ENCODE peak calls at places on chromosome 19, in six cellular contexts. M, Z, B, Q, R and P are unnamed samples.

GRCh38 chr19:52735734-52736133 is 890 bp upstream of the ZNF611 start:
- DNase-seq in M (peak), Z (no peak), B (no peak), Q (peak), R (no peak), P (peak)

GRCh38 chr19:38729653-38730469 is 14.4 kb downstream of the CAPN12 start:
- DNase-seq in M (peak), Z (peak), B (no peak), Q (peak), R (no peak), P (peak)

GRCh38 chr19:9967326-9967725 is 31.0 kb upstream of the OLFM2 start:
- DNase-seq in M (no peak), Z (no peak), B (no peak), Q (no peak), R (no peak), P (no peak)

GRCh38 chr19:56623006-56623405 is 20.0 kb upstream of the SMIM17 start:
- DNase-seq in M (no peak), Z (no peak), B (no peak), Q (no peak), R (no peak), P (no peak)

GRCh38 chr19:1076951-1077350 is 10.0 kb downstream of the ARHGAP45 start:
- DNase-seq in M (peak), Z (peak), B (no peak), Q (peak), R (peak), P (no peak)

GRCh38 chr19:47781590-47782318 is 3.3 kb downstream of the SELENOW start:
- DNase-seq in M (peak), Z (no peak), B (no peak), Q (peak), R (no peak), P (no peak)

GRCh38 chr19:46828484-46828883 is 22.2 kb downstream of the AP2S1 start:
- DNase-seq in M (no peak), Z (no peak), B (no peak), Q (no peak), R (no peak), P (no peak)

GRCh38 chr19:10566658-10567410 is 1.0 kb upstream of the KRI1 start:
- DNase-seq in M (peak), Z (no peak), B (no peak), Q (no peak), R (no peak), P (no peak)

GRCh38 chr19:14575428-14575980 is 3.6 kb upstream of the NDUFB7 start:
- DNase-seq in M (no peak), Z (no peak), B (no peak), Q (no peak), R (no peak), P (no peak)

GRCh38 chr19:4295972-4296771 is 6.0 kb downstream of the TMIGD2 start:
- DNase-seq in M (no peak), Z (peak), B (no peak), Q (no peak), R (no peak), P (no peak)

GRCh38 chr19:51327066-51327985 is 14.6 kb downstream of the VSIG10L start:
- DNase-seq in M (peak), Z (no peak), B (no peak), Q (peak), R (no peak), P (peak)

GRCh38 chr19:57351867-57352266 is 796 bp downstream of the ZNF304 start:
- DNase-seq in M (no peak), Z (no peak), B (no peak), Q (no peak), R (no peak), P (no peak)

GRCh38 chr19:1063030-1063908 is 3.7 kb upstream of the ARHGAP45 start:
- DNase-seq in M (peak), Z (peak), B (no peak), Q (no peak), R (no peak), P (peak)

GRCh38 chr19:44807162-44807561 is 1.7 kb upstream of the BCAM start:
- DNase-seq in M (peak), Z (no peak), B (no peak), Q (no peak), R (no peak), P (peak)

GRCh38 chr19:10033614-10034013 is 20.3 kb downstream of the RDH8 start:
- DNase-seq in M (no peak), Z (no peak), B (no peak), Q (no peak), R (no peak), P (peak)

GRCh38 chr19:10271543-10272086 is 695 bp downstream of the ICAM1 start:
- DNase-seq in M (peak), Z (no peak), B (no peak), Q (no peak), R (no peak), P (no peak)

GRCh38 chr19:6248856-6249255 is 30.9 kb downstream of the MLLT1 start:
- DNase-seq in M (no peak), Z (no peak), B (no peak), Q (no peak), R (no peak), P (no peak)

GRCh38 chr19:57099199-57099661 is 20.6 kb upstream of the USP29 start:
- DNase-seq in M (peak), Z (peak), B (no peak), Q (peak), R (no peak), P (peak)

GRCh38 chr19:3365447-3366103 is 808 bp upstream of the NFIC start:
- DNase-seq in M (peak), Z (peak), B (no peak), Q (peak), R (no peak), P (peak)

GRCh38 chr19:17264641-17264979 is at the start of gene USHBP1:
- DNase-seq in M (no peak), Z (no peak), B (no peak), Q (peak), R (no peak), P (no peak)

GRCh38 chr19:510606-511100 is 3.4 kb downstream of the TPGS1 start:
- DNase-seq in M (peak), Z (peak), B (peak), Q (peak), R (peak), P (peak)

GRCh38 chr19:5269926-5270325 is 70.7 kb downstream of the PTPRS start:
- DNase-seq in M (no peak), Z (no peak), B (no peak), Q (no peak), R (no peak), P (no peak)

GRCh38 chr19:17683078-17683477 is 5.1 kb downstream of the UNC13A start:
- DNase-seq in M (no peak), Z (no peak), B (no peak), Q (no peak), R (no peak), P (no peak)

GRCh38 chr19:57935731-57936130 is 529 bp upstream of the ZNF418 start:
- DNase-seq in M (no peak), Z (no peak), B (no peak), Q (no peak), R (no peak), P (no peak)

GRCh38 chr19:1042689-1043511 is 3.0 kb downstream of the ABCA7 start:
- DNase-seq in M (peak), Z (peak), B (no peak), Q (no peak), R (no peak), P (no peak)

GRCh38 chr19:40754611-40755247 is 3.7 kb downstream of the SNRPA start:
- DNase-seq in M (peak), Z (no peak), B (no peak), Q (no peak), R (no peak), P (peak)

GRCh38 chr19:5130371-5131030 is 161.6 kb downstream of the KDM4B start:
- DNase-seq in M (no peak), Z (no peak), B (no peak), Q (no peak), R (no peak), P (no peak)

GRCh38 chr19:50516859-50517703 is 3.4 kb upstream of the ASPDH start:
- DNase-seq in M (no peak), Z (no peak), B (no peak), Q (no peak), R (no peak), P (no peak)

GRCh38 chr19:58326914-58327726 is at the start of gene ZSCAN22:
- DNase-seq in M (peak), Z (peak), B (peak), Q (peak), R (peak), P (peak)

GRCh38 chr19:29367701-29368306 is 154.9 kb upstream of the UQCRFS1 start:
- DNase-seq in M (no peak), Z (no peak), B (no peak), Q (no peak), R (no peak), P (no peak)

GRCh38 chr19:10116085-10116865 is 3.4 kb downstream of the EIF3G start:
- DNase-seq in M (no peak), Z (peak), B (no peak), Q (no peak), R (no peak), P (no peak)

GRCh38 chr19:39824143-39825092 is 9.5 kb downstream of the DYRK1B start:
- DNase-seq in M (peak), Z (peak), B (peak), Q (peak), R (peak), P (no peak)

GRCh38 chr19:15556634-15557181 is 48.4 kb downstream of the CYP4F22 start:
- DNase-seq in M (no peak), Z (no peak), B (no peak), Q (no peak), R (no peak), P (no peak)

GRCh38 chr19:17418710-17419109 is 1.1 kb upstream of the MVB12A start:
- DNase-seq in M (no peak), Z (no peak), B (no peak), Q (no peak), R (no peak), P (no peak)

GRCh38 chr19:1590641-1591397 is 1.8 kb downstream of the MBD3 start:
- DNase-seq in M (no peak), Z (peak), B (no peak), Q (no peak), R (no peak), P (peak)

GRCh38 chr19:6498294-6499036 is 3.6 kb downstream of the TUBB4A start:
- DNase-seq in M (no peak), Z (no peak), B (no peak), Q (no peak), R (no peak), P (no peak)

DNA sequence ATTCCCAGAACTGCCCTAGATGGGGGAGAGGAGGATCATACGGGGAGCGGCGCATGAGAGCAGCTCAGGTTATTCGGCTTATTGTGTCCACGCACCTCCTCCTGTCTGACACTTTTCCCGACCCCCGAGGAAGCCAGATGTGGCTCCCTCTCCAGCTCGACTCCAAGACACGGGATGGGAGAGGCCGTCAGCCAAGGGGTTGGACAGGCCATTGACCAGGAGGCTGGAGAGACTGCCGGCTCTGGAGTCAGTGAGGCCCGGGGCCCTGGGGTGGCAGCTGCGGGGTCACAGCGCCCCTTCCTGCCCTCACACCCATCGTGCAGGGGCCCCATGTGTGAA is 2.9 kb downstream of the DMKN start:
- DNase-seq in M (no peak), Z (no peak), B (no peak), Q (no peak), R (no peak), P (no peak)
- TF ChIP-seq CTCF in M (no peak), Z (no peak), B (no peak), Q (peak), R (no peak), P (no peak)

GRCh38 chr19:7921955-7922840 is 2.1 kb downstream of the SNAPC2 start:
- DNase-seq in M (no peak), Z (no peak), B (no peak), Q (no peak), R (no peak), P (no peak)
- TF ChIP-seq CTCF in M (no peak), Z (no peak), B (no peak), Q (no peak), R (no peak), P (no peak)

GRCh38 chr19:11697284-11697855 is 41.4 kb downstream of the ZNF823 start:
- DNase-seq in M (no peak), Z (no peak), B (no peak), Q (no peak), R (no peak), P (no peak)

GRCh38 chr19:11694533-11695439 is 44.0 kb downstream of the ZNF823 start:
- DNase-seq in M (peak), Z (peak), B (peak), Q (peak), R (peak), P (peak)

GRCh38 chr19:11698231-11698630 is 40.5 kb downstream of the ZNF823 start:
- DNase-seq in M (no peak), Z (no peak), B (no peak), Q (no peak), R (no peak), P (no peak)

GRCh38 chr19:11692127-11692790 is 46.5 kb downstream of the ZNF823 start:
- DNase-seq in M (no peak), Z (no peak), B (no peak), Q (no peak), R (no peak), P (no peak)

DNA sequence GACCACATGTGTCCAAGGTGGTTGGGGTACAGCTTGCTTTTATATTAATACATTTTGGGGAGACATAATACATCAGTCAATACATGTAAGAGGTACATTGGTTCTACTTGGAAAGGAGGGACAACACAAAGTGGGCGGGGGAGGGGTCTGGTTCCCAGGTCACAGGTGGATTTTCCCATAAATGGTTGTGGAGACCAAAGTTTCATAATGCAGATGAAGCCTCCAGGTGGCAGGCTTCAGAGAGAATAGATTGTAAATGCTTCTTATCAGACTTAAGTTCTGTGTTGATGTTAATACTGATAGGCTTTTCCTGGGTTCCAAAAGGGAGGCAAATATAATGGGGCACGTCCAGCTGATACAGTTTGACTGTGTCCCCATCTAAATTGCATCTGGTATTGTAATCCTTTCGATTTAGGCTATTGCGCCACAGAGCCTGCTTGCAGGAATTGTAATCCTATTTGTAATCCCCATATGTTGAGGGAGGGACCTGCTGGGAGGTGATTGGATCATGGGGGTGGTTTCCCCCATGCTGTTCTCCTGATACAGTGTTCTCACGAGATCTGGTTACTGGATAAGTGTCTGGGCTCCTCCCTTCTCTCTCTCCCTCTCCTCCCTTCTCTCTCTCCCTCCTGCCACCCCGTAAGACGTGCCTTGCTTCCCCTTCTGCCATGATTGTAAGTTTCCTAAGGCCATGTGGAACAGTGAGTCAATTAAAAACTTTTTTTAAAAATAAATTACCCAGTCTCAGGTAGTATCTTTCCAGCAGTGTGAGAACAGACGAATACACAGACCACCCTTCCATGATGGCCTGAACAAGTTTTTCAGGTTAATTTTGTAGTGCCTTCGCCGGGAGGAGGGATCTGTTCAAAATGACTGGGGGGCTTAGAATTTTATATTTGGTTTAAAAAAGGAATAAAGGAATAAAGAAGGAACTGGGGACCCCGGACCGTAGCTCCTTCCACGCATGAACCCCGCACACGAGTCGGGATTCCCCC is 44.9 kb downstream of the ZNF823 start:
- DNase-seq in M (peak), Z (peak), B (no peak), Q (no peak), R (no peak), P (peak)
- TF ChIP-seq CTCF in M (peak), Z (peak), B (no peak), Q (no peak), R (no peak), P (no peak)

DNA sequence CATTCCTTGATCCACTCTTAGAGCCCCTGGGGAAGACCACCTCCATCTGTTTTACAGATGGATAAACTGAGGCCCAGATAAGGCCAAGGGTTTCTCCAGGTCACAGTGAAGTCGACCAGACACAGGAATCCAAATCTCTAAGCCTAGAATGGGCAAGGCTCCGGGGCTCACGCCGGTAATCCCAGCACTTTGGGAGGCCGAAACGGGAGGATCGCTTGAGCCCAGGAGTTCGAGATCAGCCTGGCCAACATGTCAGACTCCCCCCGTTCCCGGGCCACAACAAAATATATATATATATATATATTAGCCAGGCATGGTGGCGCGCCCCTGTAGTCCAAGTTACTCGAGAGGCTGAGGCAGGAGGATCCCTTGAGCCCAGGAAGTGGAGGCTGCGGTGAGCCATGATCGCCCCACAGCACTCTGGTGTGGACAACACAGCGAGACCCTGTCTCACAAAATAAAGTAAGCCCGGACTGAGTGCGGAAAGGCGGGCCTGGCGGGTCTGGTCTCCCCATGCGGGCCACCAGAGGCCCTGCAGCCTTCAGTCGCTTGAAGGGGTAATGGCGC is 615 bp upstream of the RPL13A start:
- DNase-seq in M (no peak), Z (no peak), B (no peak), Q (no peak), R (no peak), P (no peak)
- TF ChIP-seq CTCF in M (no peak), Z (no peak), B (no peak), Q (peak), R (no peak), P (no peak)

GRCh38 chr19:31548941-31549340 is 199.7 kb upstream of the TSHZ3 start:
- DNase-seq in M (no peak), Z (peak), B (peak), Q (peak), R (no peak), P (no peak)
- TF ChIP-seq CTCF in M (peak), Z (peak), B (peak), Q (peak), R (no peak), P (no peak)

GRCh38 chr19:42081584-42082258 is 5.8 kb downstream of the ZNF574 start:
- DNase-seq in M (peak), Z (peak), B (no peak), Q (no peak), R (no peak), P (peak)
- TF ChIP-seq CTCF in M (peak), Z (peak), B (peak), Q (peak), R (peak), P (peak)

DNA sequence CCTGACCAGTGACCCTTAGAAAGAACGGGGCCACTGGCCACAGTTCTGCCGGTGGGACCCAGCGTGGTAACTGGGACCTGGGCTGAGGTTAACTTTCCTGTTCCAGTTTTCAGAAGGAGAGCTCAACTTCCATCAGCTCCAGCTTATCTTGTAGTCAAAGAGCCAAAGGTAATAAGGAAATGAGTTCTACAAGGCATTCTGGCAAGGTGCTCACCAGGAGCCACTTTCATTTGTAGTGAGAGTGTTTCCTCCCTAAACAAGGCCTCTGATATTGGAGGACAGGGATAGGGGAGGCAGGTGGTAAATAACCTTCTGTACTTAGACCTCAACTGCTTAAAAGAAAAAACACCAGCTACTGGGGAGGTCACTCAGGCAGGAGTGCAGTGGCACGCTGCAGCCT is 38.1 kb downstream of the PBX4 start:
- DNase-seq in M (peak), Z (no peak), B (no peak), Q (no peak), R (no peak), P (no peak)
- TF ChIP-seq CTCF in M (no peak), Z (no peak), B (no peak), Q (no peak), R (no peak), P (no peak)